ENCODE peak calls at places on chromosomes 13 and 19, in five cellular contexts. One of them, this sample, is unnamed.

GRCh38 chr19:32558607-32559228 is 22.3 kb upstream of the PDCD5 start:
- DNase-seq in esophagus muscularis mucosa: no peak
- DNase-seq in transverse colon: no peak
- DNase-seq in stomach: no peak
- DNase-seq in upper lobe of left lung: no peak
- DNase-seq in this sample: no peak

GRCh38 chr19:55452381-55453325 is 8.8 kb downstream of the ISOC2 start:
- DNase-seq in upper lobe of left lung: peak; percentile 91
- DNase-seq in esophagus muscularis mucosa: no peak
- DNase-seq in transverse colon: peak; percentile 46
- DNase-seq in stomach: peak; percentile 49
- DNase-seq in this sample: peak; percentile 86

GRCh38 chr13:30486230-30487074 is 20.7 kb upstream of the HMGB1 start:
- DNase-seq in upper lobe of left lung: no peak
- DNase-seq in esophagus muscularis mucosa: no peak
- DNase-seq in transverse colon: peak; percentile 34
- DNase-seq in stomach: peak; percentile 80
- DNase-seq in this sample: no peak

GRCh38 chr13:112177459-112177858 is 110.5 kb downstream of the SOX1 start:
- DNase-seq in transverse colon: no peak
- DNase-seq in esophagus muscularis mucosa: no peak
- DNase-seq in upper lobe of left lung: no peak
- DNase-seq in stomach: no peak
- DNase-seq in this sample: no peak

GRCh38 chr13:111482806-111483620 is 162.6 kb downstream of the TEX29 start:
- DNase-seq in stomach: peak; percentile 11
- DNase-seq in esophagus muscularis mucosa: no peak
- DNase-seq in upper lobe of left lung: peak; percentile 36
- DNase-seq in transverse colon: no peak
- DNase-seq in this sample: peak; percentile 64

GRCh38 chr13:51913421-51914136 is 51.8 kb downstream of the CCDC70 start:
- DNase-seq in upper lobe of left lung: no peak
- DNase-seq in esophagus muscularis mucosa: no peak
- DNase-seq in transverse colon: no peak
- DNase-seq in stomach: no peak
- DNase-seq in this sample: peak; percentile 24

GRCh38 chr19:12784871-12785430 is 6.3 kb upstream of the JUNB start:
- DNase-seq in stomach: no peak
- DNase-seq in upper lobe of left lung: no peak
- DNase-seq in transverse colon: no peak
- DNase-seq in esophagus muscularis mucosa: no peak
- DNase-seq in this sample: peak; percentile 66

GRCh38 chr19:47380559-47380958 is 31.4 kb downstream of the DHX34 start:
- DNase-seq in stomach: no peak
- DNase-seq in transverse colon: no peak
- DNase-seq in upper lobe of left lung: no peak
- DNase-seq in esophagus muscularis mucosa: no peak
- DNase-seq in this sample: no peak

GRCh38 chr13:47109028-47109427 is 212.2 kb upstream of the HTR2A start:
- DNase-seq in esophagus muscularis mucosa: no peak
- DNase-seq in transverse colon: no peak
- DNase-seq in stomach: peak; percentile 31
- DNase-seq in upper lobe of left lung: no peak
- DNase-seq in this sample: no peak

GRCh38 chr19:30131246-30131645 is 189.2 kb downstream of the URI1 start:
- DNase-seq in stomach: no peak
- DNase-seq in transverse colon: no peak
- DNase-seq in upper lobe of left lung: no peak
- DNase-seq in esophagus muscularis mucosa: no peak
- DNase-seq in this sample: no peak

GRCh38 chr13:94369862-94370491 is 109.5 kb downstream of the DCT start:
- DNase-seq in upper lobe of left lung: no peak
- DNase-seq in transverse colon: peak; percentile 7
- DNase-seq in stomach: no peak
- DNase-seq in esophagus muscularis mucosa: peak; percentile 77
- DNase-seq in this sample: no peak
- TF ChIP-seq POLR2AphosphoS5 in upper lobe of left lung: no peak
- TF ChIP-seq POLR2AphosphoS5 in transverse colon: peak; percentile 25
- TF ChIP-seq POLR2AphosphoS5 in stomach: peak; percentile 66
- TF ChIP-seq POLR2AphosphoS5 in esophagus muscularis mucosa: peak; percentile 12
- TF ChIP-seq POLR2AphosphoS5 in this sample: no peak

DNA sequence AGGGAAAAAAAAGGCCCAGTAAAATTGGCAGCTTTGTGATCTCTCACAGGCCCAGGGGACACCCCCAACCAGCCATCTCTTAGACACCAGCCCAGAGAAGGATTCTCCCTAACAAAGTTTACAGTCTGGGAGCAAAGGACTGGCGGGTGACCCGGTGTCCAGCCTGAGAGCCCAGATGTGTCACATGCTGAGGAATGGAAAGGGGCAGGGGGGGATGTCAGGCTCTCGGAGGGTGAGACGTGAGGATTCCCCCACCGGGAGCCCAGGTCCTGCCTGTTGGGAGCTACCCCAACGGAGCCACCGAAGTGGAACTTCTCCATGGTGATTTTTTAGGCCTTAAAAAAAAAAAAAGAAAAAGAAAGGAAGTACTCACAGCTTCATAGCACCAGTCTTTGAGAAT is 4.8 kb upstream of the CTXN1 start:
- DNase-seq in transverse colon: no peak
- DNase-seq in upper lobe of left lung: no peak
- DNase-seq in stomach: no peak
- DNase-seq in esophagus muscularis mucosa: no peak
- DNase-seq in this sample: no peak
- TF ChIP-seq EP300 in transverse colon: no peak
- TF ChIP-seq EP300 in upper lobe of left lung: no peak
- TF ChIP-seq EP300 in stomach: no peak
- TF ChIP-seq EP300 in esophagus muscularis mucosa: no peak
- TF ChIP-seq EP300 in this sample: no peak

GRCh38 chr19:31274964-31275319 is 74.3 kb downstream of the TSHZ3 start:
- DNase-seq in transverse colon: no peak
- DNase-seq in stomach: no peak
- DNase-seq in esophagus muscularis mucosa: no peak
- DNase-seq in upper lobe of left lung: no peak
- DNase-seq in this sample: no peak

GRCh38 chr19:31270897-31271568 is 78.2 kb downstream of the TSHZ3 start:
- DNase-seq in stomach: no peak
- DNase-seq in esophagus muscularis mucosa: no peak
- DNase-seq in upper lobe of left lung: no peak
- DNase-seq in transverse colon: no peak
- DNase-seq in this sample: no peak

GRCh38 chr19:31274266-31274963 is 74.8 kb downstream of the TSHZ3 start:
- DNase-seq in stomach: no peak
- DNase-seq in transverse colon: no peak
- DNase-seq in esophagus muscularis mucosa: no peak
- DNase-seq in upper lobe of left lung: no peak
- DNase-seq in this sample: no peak

GRCh38 chr19:31271569-31271911 is 77.7 kb downstream of the TSHZ3 start:
- DNase-seq in esophagus muscularis mucosa: no peak
- DNase-seq in transverse colon: no peak
- DNase-seq in upper lobe of left lung: no peak
- DNase-seq in stomach: no peak
- DNase-seq in this sample: no peak

DNA sequence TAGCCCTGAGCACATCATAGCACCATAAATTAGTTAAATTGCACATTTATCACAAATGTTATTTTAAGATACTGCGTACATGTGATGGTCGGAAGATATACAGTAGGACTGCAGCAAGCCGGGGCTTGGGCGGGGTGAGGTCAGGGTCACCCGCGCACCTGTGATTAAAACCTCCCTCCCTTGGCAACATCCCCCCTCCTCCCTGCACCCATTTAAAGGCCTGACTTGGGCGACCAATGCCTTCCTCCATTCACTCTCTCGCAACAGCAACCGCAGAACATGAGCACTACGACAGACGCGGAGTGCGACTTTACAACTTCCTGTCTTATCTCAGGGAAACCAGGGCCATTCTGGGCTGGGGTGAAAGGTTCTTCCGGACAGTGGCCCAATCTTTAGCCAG is 76.5 kb downstream of the TSHZ3 start:
- DNase-seq in transverse colon: no peak
- DNase-seq in esophagus muscularis mucosa: no peak
- DNase-seq in stomach: no peak
- DNase-seq in upper lobe of left lung: no peak
- DNase-seq in this sample: no peak
- H3K4me1 ChIP-seq in transverse colon: no peaks in the 10 kb centered on the region
- H3K4me1 ChIP-seq in esophagus muscularis mucosa: peaks cover 22% of the 10 kb centered on the region
- H3K4me1 ChIP-seq in stomach: no peaks in the 10 kb centered on the region
- H3K4me1 ChIP-seq in upper lobe of left lung: no peaks in the 10 kb centered on the region
- H3K4me1 ChIP-seq in this sample: no peaks in the 10 kb centered on the region

DNA sequence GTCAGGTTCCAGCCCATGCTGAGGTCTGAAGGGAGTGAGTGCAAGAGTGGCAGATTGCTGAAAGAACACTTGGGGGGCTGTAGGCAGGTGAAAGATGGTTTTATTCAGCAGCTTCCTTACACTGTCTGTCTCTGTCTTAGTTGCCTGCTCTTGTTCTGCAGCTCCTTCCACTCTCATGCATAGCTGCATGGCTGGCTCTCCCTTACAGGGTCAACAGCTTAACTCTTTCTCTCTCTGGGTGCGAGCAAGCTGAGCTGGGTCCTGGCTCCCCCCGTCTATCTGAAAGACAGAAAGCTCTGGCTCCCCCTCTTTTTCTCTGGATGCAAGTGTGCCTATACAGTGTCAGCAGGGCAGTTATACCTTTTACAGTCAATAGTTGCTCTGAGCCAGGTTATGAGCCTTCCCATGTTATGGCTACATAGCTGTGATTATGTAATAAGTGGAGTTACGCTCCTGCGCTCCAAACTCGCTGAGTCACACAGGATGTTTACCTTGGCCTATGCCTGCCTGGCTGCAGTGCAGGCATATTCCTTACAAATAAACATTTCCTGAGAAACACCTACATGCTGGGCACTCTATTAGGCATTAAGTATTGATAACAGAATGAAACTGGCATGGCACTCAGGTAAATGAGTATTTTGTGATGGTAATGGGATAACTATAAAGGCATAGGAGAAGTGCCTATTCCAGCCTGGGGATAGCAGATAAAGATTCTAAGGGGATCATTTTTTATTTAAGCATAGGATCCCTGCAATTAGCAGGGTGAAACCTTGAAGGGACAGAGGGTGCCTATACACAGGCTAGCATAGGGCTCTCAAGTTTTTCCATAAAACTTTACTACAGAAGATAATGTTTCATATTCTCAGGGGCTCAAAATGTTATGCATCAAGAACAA is 826.9 kb upstream of the PCDH9 start:
- DNase-seq in transverse colon: peak; percentile 32
- DNase-seq in upper lobe of left lung: no peak
- DNase-seq in stomach: no peak
- DNase-seq in esophagus muscularis mucosa: no peak
- DNase-seq in this sample: no peak
- TF ChIP-seq POLR2AphosphoS5 in transverse colon: no peak
- TF ChIP-seq POLR2AphosphoS5 in upper lobe of left lung: no peak
- TF ChIP-seq POLR2AphosphoS5 in stomach: no peak
- TF ChIP-seq POLR2AphosphoS5 in esophagus muscularis mucosa: no peak
- TF ChIP-seq POLR2AphosphoS5 in this sample: no peak

DNA sequence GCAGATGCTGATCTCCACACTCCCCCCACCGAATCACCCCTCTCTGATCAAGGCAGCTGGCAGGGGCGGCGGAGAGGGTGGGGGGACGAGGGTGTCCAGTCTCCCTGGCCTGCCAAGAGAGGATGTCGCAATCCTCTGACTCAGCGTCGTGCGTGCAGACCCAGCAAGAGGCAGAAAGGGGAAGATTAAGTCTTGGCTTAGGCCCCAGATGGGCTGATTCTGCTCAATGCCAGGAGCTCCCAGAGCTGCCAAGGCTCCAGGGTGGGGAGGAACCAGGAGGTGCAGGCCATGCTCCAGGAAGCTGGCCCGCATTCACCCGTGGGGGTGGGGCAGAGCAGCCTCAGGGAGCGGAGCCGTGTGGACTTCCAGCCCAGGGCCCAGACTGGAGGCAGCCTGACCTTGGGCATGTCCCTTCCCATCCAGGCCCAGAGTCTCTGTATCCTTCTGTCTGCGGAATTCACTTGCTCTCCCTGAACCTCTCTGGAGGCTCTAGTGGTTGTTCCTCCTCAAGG is 6.6 kb upstream of the BCL3 start:
- DNase-seq in upper lobe of left lung: peak; percentile 92
- DNase-seq in stomach: peak; percentile 98
- DNase-seq in transverse colon: peak; percentile 97
- DNase-seq in esophagus muscularis mucosa: peak; percentile 99
- DNase-seq in this sample: peak; percentile 98
- TF ChIP-seq EP300 in upper lobe of left lung: no peak
- TF ChIP-seq EP300 in stomach: peak; percentile 90
- TF ChIP-seq EP300 in transverse colon: peak; percentile 88
- TF ChIP-seq EP300 in esophagus muscularis mucosa: peak; percentile 66
- TF ChIP-seq EP300 in this sample: peak; percentile 24

GRCh38 chr13:110254751-110255553 is 52.0 kb downstream of the COL4A1 start:
- DNase-seq in upper lobe of left lung: peak; percentile 36
- DNase-seq in stomach: no peak
- DNase-seq in esophagus muscularis mucosa: no peak
- DNase-seq in transverse colon: no peak
- DNase-seq in this sample: no peak
- H3K4me1 ChIP-seq in upper lobe of left lung: peaks cover 11% of the 10 kb centered on the region
- H3K4me1 ChIP-seq in stomach: no peaks in the 10 kb centered on the region
- H3K4me1 ChIP-seq in esophagus muscularis mucosa: peaks cover 69% of the 10 kb centered on the region
- H3K4me1 ChIP-seq in transverse colon: peaks cover 4% of the 10 kb centered on the region
- H3K4me1 ChIP-seq in this sample: peaks cover 22% of the 10 kb centered on the region

DNA sequence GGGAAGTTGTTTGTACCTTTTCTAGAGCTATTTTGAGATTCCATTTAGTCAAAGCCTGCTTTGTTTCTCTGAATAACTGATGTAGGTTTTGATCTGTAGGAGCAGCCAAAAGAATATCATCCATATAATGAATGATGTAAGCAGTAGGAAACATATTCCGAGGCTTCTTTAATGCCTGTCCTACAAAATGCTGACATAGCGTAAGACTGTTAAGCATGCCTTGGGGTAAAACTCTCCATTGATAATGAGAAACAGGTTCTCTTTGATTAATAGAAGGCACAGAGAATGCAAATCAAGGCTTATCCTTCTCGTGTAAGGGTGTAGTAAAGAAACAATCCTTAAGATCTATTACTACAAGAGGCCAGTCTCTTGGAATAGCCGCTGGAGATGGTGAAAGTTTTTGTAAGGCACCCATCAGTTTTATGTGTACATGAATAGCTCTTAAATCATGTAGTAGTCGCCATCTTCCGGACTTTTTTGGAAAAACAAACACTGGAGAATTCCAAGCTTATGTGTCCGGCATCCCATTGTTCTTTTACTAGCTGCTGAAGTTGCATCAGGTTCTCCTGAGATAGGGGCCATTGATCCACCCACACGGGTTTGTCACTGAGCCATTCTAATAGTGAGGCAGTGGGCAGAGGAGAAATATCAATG is 13.5 kb downstream of the FPR3 start:
- DNase-seq in esophagus muscularis mucosa: no peak
- DNase-seq in upper lobe of left lung: no peak
- DNase-seq in transverse colon: no peak
- DNase-seq in stomach: no peak
- DNase-seq in this sample: no peak
- TF ChIP-seq POLR2AphosphoS5 in esophagus muscularis mucosa: no peak
- TF ChIP-seq POLR2AphosphoS5 in upper lobe of left lung: no peak
- TF ChIP-seq POLR2AphosphoS5 in transverse colon: no peak
- TF ChIP-seq POLR2AphosphoS5 in stomach: no peak
- TF ChIP-seq POLR2AphosphoS5 in this sample: no peak

DNA sequence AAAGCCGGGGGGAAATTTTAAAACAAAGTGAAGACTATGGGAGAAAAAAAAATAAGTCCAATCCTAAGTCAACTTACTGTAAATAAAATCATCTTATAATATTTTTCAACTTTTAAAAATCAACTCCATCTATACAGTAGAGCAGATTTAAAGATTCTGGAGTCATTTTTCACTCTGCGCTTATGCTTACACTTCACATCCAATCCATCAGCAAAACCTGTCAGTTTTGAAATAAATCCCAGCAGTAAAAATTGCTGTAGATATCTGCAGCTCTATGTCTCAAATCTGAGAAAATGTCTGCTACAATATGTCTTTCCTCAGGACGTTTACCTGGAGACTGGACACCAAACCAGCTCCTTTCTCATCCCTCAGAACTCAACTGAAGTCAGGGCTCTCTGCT is 254.6 kb upstream of the KLHL1 start:
- DNase-seq in transverse colon: no peak
- DNase-seq in stomach: no peak
- DNase-seq in esophagus muscularis mucosa: no peak
- DNase-seq in upper lobe of left lung: no peak
- DNase-seq in this sample: no peak
- TF ChIP-seq EP300 in transverse colon: no peak
- TF ChIP-seq EP300 in stomach: no peak
- TF ChIP-seq EP300 in esophagus muscularis mucosa: no peak
- TF ChIP-seq EP300 in upper lobe of left lung: no peak
- TF ChIP-seq EP300 in this sample: no peak